ENCODE peak calls at places on chromosomes 2 and 18, in nine cellular contexts. X is heart right ventricle, I is MM.1S, S is small intestine, Y is cardiac muscle cell, V is hepatocyte, G is left lung, F is K562, N is WERI-Rb-1. U is an unnamed sample.

GRCh38 chr2:23445450-23445868 is 60.5 kb downstream of the KLHL29 start:
- DNase-seq in Y (no peak), F (no peak), S (no peak), V (no peak), G (no peak), N (peak; percentile 2), I (no peak), X (no peak), U (no peak)

GRCh38 chr18:50155406-50155805 is 39.5 kb downstream of the MYO5B start:
- DNase-seq in X (no peak), Y (no peak), N (no peak), V (no peak), I (no peak), F (no peak), G (no peak), S (no peak), U (no peak)

GRCh38 chr2:72989770-72990556 is 72.6 kb downstream of the EMX1 start:
- DNase-seq in N (peak; percentile 6), G (no peak), X (peak; percentile 41), I (no peak), V (no peak), F (no peak), Y (no peak), S (no peak), U (peak; percentile 80)

GRCh38 chr2:197121255-197121654 is 189.3 kb downstream of the ANKRD44 start:
- DNase-seq in Y (no peak), N (no peak), G (no peak), V (no peak), I (no peak), F (no peak), S (no peak), X (no peak), U (no peak)

GRCh38 chr18:59861009-59861408 is 38.8 kb upstream of the PMAIP1 start:
- DNase-seq in V (no peak), Y (no peak), I (no peak), S (peak; percentile 34), X (no peak), F (peak; percentile 14), N (no peak), G (no peak), U (no peak)

GRCh38 chr2:224308267-224308911 is 93.5 kb downstream of the FAM124B start:
- DNase-seq in X (no peak), G (no peak), F (no peak), S (peak; percentile 9), Y (peak; percentile 19), N (no peak), I (peak; percentile 68), V (no peak), U (no peak)

GRCh38 chr2:241035142-241035817 is 36.9 kb downstream of the SNED1 start:
- DNase-seq in N (no peak), Y (no peak), S (no peak), F (no peak), V (no peak), X (no peak), I (no peak), G (no peak), U (no peak)

GRCh38 chr18:55775972-55776371 is 188.0 kb upstream of the TCF4 start:
- DNase-seq in Y (no peak), F (no peak), V (no peak), X (no peak), S (no peak), I (no peak), G (no peak), N (no peak), U (no peak)

GRCh38 chr2:169619946-169620345 is 35.8 kb downstream of the PPIG start:
- DNase-seq in N (no peak), X (no peak), S (no peak), V (no peak), F (no peak), Y (no peak), I (no peak), G (no peak), U (no peak)

GRCh38 chr2:237178396-237178795 is 92.7 kb downstream of the COPS8 start:
- DNase-seq in G (no peak), N (no peak), I (no peak), S (no peak), F (no peak), X (no peak), Y (no peak), V (no peak), U (no peak)

GRCh38 chr2:12970861-12971260 is 254.1 kb downstream of the TRIB2 start:
- DNase-seq in Y (no peak), S (no peak), N (no peak), V (no peak), F (no peak), X (no peak), I (no peak), G (no peak), U (no peak)

GRCh38 chr2:39481611-39482010 is 44.5 kb upstream of the MAP4K3 start:
- DNase-seq in G (no peak), S (peak; percentile 20), I (no peak), Y (no peak), N (no peak), X (no peak), V (no peak), F (no peak), U (no peak)

GRCh38 chr2:51734115-51734514 is 702.2 kb upstream of the NRXN1 start:
- DNase-seq in S (no peak), G (no peak), X (no peak), Y (no peak), V (peak; percentile 16), I (no peak), N (no peak), F (no peak), U (no peak)

GRCh38 chr2:238169708-238170251 is 11.0 kb downstream of the ERFE start:
- DNase-seq in V (peak; percentile 51), X (no peak), N (no peak), G (peak; percentile 34), F (no peak), S (no peak), Y (no peak), I (no peak), U (no peak)

GRCh38 chr18:8949206-8949605 is 153.3 kb upstream of the NDUFV2 start:
- DNase-seq in G (no peak), X (no peak), Y (no peak), N (peak; percentile 17), F (no peak), V (no peak), S (no peak), I (no peak), U (no peak)

GRCh38 chr2:16660039-16660619 is 5.5 kb downstream of the CYRIA start:
- DNase-seq in G (no peak), I (no peak), X (no peak), N (no peak), S (no peak), V (no peak), F (no peak), Y (no peak), U (no peak)

GRCh38 chr2:43034921-43035320 is 191.5 kb downstream of the ZFP36L2 start:
- DNase-seq in S (no peak), G (peak; percentile 22), F (no peak), Y (no peak), N (no peak), V (no peak), X (no peak), I (no peak), U (no peak)

GRCh38 chr2:216194561-216194960 is 85.4 kb downstream of the XRCC5 start:
- DNase-seq in N (no peak), S (no peak), Y (no peak), I (no peak), G (no peak), F (no peak), X (no peak), V (no peak), U (no peak)
- H3K36me3 ChIP-seq in N (peaks cover 91% of the 10 kb centered on the region), S (peaks cover 30% of the 10 kb centered on the region), Y (peaks cover 47% of the 10 kb centered on the region), I (peaks cover 22% of the 10 kb centered on the region), G (no peaks in the 10 kb centered on the region), F (peaks cover 90% of the 10 kb centered on the region), X (no peaks in the 10 kb centered on the region), V (peaks cover 4% of the 10 kb centered on the region), U (peaks cover 8% of the 10 kb centered on the region)

DNA sequence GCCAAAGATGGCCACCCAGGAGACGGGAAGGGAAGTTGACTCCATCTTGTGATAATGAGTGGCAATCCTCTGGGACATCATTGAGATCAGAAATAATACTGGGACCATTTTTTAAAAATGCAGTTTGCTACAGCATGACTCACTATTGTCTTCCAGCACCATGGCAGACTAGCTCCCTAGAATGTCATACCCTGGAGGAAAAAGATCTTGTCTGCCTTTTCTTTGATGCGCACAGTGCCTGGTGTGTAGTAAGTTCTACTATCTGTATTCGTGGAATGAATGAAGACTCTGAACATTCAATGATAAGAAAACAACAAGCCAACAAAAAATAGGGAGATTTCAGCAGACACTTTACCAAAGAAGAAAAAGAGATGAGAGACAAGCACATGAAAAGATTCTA is 60.4 kb downstream of the CD8B2 start:
- DNase-seq in V (no peak), F (no peak), S (no peak), Y (no peak), N (no peak), X (no peak), G (no peak), I (no peak), U (no peak)
- H3K4me3 ChIP-seq in V (no peak overlapping the region), F (no peak overlapping the region), S (no peak overlapping the region), Y (no peak overlapping the region), N (no peak overlapping the region), X (no peak overlapping the region), G (no peak overlapping the region), I (no peak overlapping the region), U (no peak overlapping the region)

DNA sequence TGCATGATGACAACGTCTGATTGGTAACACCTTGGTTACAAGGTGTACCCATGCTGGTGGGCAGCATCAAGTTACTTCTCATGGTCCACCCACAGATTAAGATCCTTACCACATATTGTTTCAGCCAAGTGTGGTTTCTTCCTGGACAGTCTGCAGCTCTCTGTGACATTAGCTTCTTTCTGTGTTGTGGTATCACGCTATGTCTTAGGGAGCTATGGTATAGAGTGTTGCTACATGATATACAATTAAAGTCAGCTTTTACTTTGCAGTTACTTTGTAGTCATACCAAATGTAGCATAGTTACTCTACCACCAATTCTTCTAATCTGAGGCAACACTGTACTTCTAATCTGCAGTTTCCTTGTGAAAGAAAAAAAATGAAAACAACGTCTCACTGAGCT is 48.8 kb downstream of the ZCCHC2 start:
- DNase-seq in X (no peak), N (no peak), Y (no peak), S (no peak), F (no peak), G (no peak), I (no peak), V (no peak), U (no peak)
- H3K36me3 ChIP-seq in X (no peaks in the 10 kb centered on the region), N (peaks cover 41% of the 10 kb centered on the region), Y (peaks cover 35% of the 10 kb centered on the region), S (peaks cover 28% of the 10 kb centered on the region), F (peaks cover 42% of the 10 kb centered on the region), G (no peaks in the 10 kb centered on the region), I (no peaks in the 10 kb centered on the region), V (no peaks in the 10 kb centered on the region), U (peaks cover 7% of the 10 kb centered on the region)

DNA sequence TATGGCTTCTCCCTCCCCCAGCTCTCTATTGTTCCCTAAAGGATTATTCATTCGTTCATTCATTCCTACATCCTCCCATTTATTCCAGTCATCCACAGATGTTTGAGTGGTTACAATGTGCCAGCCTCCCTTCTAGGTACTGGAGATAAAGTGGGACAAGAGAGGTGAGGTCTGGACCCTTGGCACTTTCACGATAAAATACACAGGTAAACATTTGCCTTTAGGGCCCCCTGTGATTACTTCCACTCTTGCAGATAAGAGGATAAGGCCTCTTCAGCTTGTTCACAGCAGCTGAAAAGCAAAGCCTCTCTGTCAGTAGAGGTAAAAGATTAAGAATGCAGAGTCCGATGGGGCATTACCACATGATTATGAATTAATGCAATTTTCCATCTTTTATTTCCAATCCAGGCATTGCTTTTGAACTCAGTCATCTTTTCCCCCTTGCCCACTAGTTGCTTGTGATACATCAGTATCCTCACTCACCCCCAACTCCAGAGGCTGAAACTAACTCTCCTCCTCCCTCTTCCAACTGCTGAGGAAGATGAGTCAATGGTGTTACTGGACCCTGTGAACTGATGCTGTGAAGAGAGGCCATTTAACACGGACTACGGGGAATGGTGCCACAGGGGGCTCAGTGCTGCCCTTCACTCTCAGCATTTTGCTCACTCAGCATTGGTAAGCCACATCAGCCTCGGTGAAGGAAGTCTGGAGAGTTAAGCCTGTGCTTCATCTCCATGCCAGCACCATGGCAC is 1.1 kb upstream of the DPP4 start:
- DNase-seq in S (no peak), X (no peak), Y (no peak), V (no peak), I (no peak), N (peak; percentile 22), G (no peak), F (no peak), U (no peak)
- H3K4me3 ChIP-seq in S (no peak overlapping the region), X (no peak overlapping the region), Y (no peak overlapping the region), V (no peak overlapping the region), I (no peak overlapping the region), N (peak overlapping the region; percentile 88), G (no peak overlapping the region), F (no peak overlapping the region), U (no peak overlapping the region)